ENCODE peak calls at places on chromosomes 11 and 22, in six cellular contexts. E is ACHN; N is cardiac muscle cell; P is activated CD4-positive, CD25-positive, alpha-beta regulatory T cell treated with anti-CD3 and anti-CD28 coated beads, Interleukin-2, amount 50 U/mL, for 72 hours; U is iris pigment epithelial cell; W is fibroblast of mammary gland. K is an unnamed sample.

GRCh38 chr11:5369793-5370192 is 13.8 kb upstream of the OR51M1 start:
- DNase-seq in U (peak; percentile 85), P (no peak), N (peak; percentile 38), W (peak; percentile 57), E (peak; percentile 35), K (no peak)

GRCh38 chr11:75072582-75072981 is 24.1 kb downstream of the OR2AT4 start:
- DNase-seq in W (no peak), P (no peak), E (no peak), U (no peak), N (no peak), K (no peak)

GRCh38 chr11:19929655-19930054 is 217.0 kb downstream of the NAV2 start:
- DNase-seq in E (peak; percentile 41), U (peak; percentile 68), P (no peak), N (no peak), W (peak; percentile 79), K (peak; percentile 58)

GRCh38 chr22:35995345-35995744 is 33.3 kb downstream of the RBFOX2 start:
- DNase-seq in N (no peak), W (peak; percentile 79), U (no peak), E (no peak), P (no peak), K (no peak)

GRCh38 chr11:65224939-65225283 is 36.9 kb upstream of the POLA2 start:
- DNase-seq in N (peak; percentile 72), W (peak; percentile 73), P (no peak), U (peak; percentile 83), E (peak; percentile 46), K (peak; percentile 55)

GRCh38 chr11:71447791-71448256 is 369 bp downstream of the DHCR7 start:
- DNase-seq in P (no peak), N (peak; percentile 18), W (no peak), U (no peak), E (no peak), K (no peak)

GRCh38 chr11:57484141-57484710 is 23.9 kb downstream of the RTN4RL2 start:
- DNase-seq in U (no peak), E (no peak), W (no peak), N (no peak), P (no peak), K (no peak)

GRCh38 chr11:66727282-66727882 is 1.6 kb downstream of the SPTBN2 start:
- DNase-seq in W (no peak), U (peak; percentile 31), N (peak; percentile 47), E (peak; percentile 12), P (peak; percentile 45), K (peak; percentile 23)

GRCh38 chr22:44621401-44622146 is 80.4 kb upstream of the PRR5 start:
- DNase-seq in P (no peak), E (no peak), N (no peak), W (no peak), U (no peak), K (no peak)